ENCODE peak calls at places on chromosomes 4 and X, in five cellular contexts. L is effector memory CD4-positive, alpha-beta T cell; T is K562; X is adipocyte; C is thyroid gland. F is an unnamed sample.

GRCh38 chr4:89482248-89482647 is 174.6 kb upstream of the GPRIN3 start:
- DNase-seq in L (no peak), T (peak; percentile 12), X (peak; percentile 43), C (no peak), F (peak; percentile 45)

GRCh38 chr4:120873554-120873953 is 49.0 kb downstream of the PRDM5 start:
- DNase-seq in L (no peak), T (no peak), X (no peak), C (no peak), F (no peak)

GRCh38 chr4:80787306-80787705 is 243.2 kb upstream of the BMP3 start:
- DNase-seq in L (no peak), T (no peak), X (no peak), C (no peak), F (no peak)

GRCh38 chr4:167802463-167803212 is 289.7 kb upstream of the ANXA10 start:
- DNase-seq in L (no peak), T (no peak), X (no peak), C (no peak), F (no peak)

GRCh38 chrX:30831082-30831481 is 58.0 kb downstream of the TAB3 start:
- DNase-seq in L (no peak), T (no peak), X (no peak), C (no peak), F (no peak)

GRCh38 chr4:186644737-186645261 is 78.9 kb downstream of the FAT1 start:
- DNase-seq in L (no peak), T (no peak), X (no peak), C (no peak), F (no peak)

GRCh38 chrX:44651347-44651746 is 108.7 kb upstream of the FUNDC1 start:
- DNase-seq in L (no peak), T (no peak), X (no peak), C (no peak), F (peak; percentile 43)

GRCh38 chr4:22099896-22100295 is 151.3 kb upstream of the KCNIP4 start:
- DNase-seq in L (no peak), T (no peak), X (peak; percentile 48), C (no peak), F (no peak)

GRCh38 chrX:18278448-18278847 is 57.8 kb upstream of the BEND2 start:
- DNase-seq in L (no peak), T (no peak), X (no peak), C (no peak), F (no peak)

GRCh38 chr4:14928035-14928434 is 74.2 kb upstream of the CPEB2 start:
- DNase-seq in L (no peak), T (no peak), X (no peak), C (no peak), F (no peak)

GRCh38 chrX:120029354-120029753 is 48.1 kb downstream of the RHOXF2B start:
- DNase-seq in L (no peak), T (no peak), X (no peak), C (no peak), F (no peak)

GRCh38 chr4:24871176-24871575 is 41.7 kb downstream of the CCDC149 start:
- DNase-seq in L (no peak), T (no peak), X (no peak), C (no peak), F (no peak)

GRCh38 chr4:110636677-110637407 is 14.0 kb upstream of the PITX2 start:
- DNase-seq in L (no peak), T (no peak), X (peak; percentile 64), C (no peak), F (peak; percentile 77)

GRCh38 chrX:17377047-17377692 is 2.2 kb downstream of the NHS start:
- DNase-seq in L (no peak), T (no peak), X (peak; percentile 72), C (peak; percentile 32), F (no peak)

GRCh38 chr4:15832523-15833451 is 54.7 kb downstream of the CD38 start:
- DNase-seq in L (no peak), T (no peak), X (no peak), C (no peak), F (no peak)

GRCh38 chr4:40289366-40290188 is 45.6 kb upstream of the CHRNA9 start:
- DNase-seq in L (no peak), T (no peak), X (peak; percentile 13), C (no peak), F (no peak)

GRCh38 chr4:174045381-174045780 is 238.1 kb downstream of the FBXO8 start:
- DNase-seq in L (no peak), T (no peak), X (no peak), C (no peak), F (no peak)

GRCh38 chr4:39472396-39472795 is 13.5 kb downstream of the LIAS start:
- DNase-seq in L (no peak), T (no peak), X (peak; percentile 26), C (no peak), F (no peak)

GRCh38 chrX:136112286-136112685 is 35.0 kb upstream of the FHL1 start:
- DNase-seq in L (no peak), T (no peak), X (peak; percentile 52), C (no peak), F (no peak)

GRCh38 chrX:16258936-16259335 is 91.7 kb downstream of the MAGEB17 start:
- DNase-seq in L (no peak), T (no peak), X (peak; percentile 4), C (no peak), F (no peak)

GRCh38 chr4:1720163-1720983 is 750 bp downstream of the TMEM129 start:
- DNase-seq in L (no peak), T (peak; percentile 60), X (peak; percentile 69), C (peak; percentile 59), F (no peak)

GRCh38 chr4:157897971-157898370 is 274.9 kb downstream of the GASK1B start:
- DNase-seq in L (no peak), T (no peak), X (no peak), C (no peak), F (no peak)

GRCh38 chr4:3821580-3822229 is 55.5 kb downstream of the ADRA2C start:
- DNase-seq in L (no peak), T (no peak), X (no peak), C (peak; percentile 39), F (no peak)

GRCh38 chr4:78057600-78058560 is 757 bp downstream of the FRAS1 start:
- DNase-seq in L (no peak), T (no peak), X (peak; percentile 79), C (peak; percentile 70), F (peak; percentile 30)

GRCh38 chr4:3248811-3249661 is at the start of gene MSANTD1:
- DNase-seq in L (no peak), T (peak; percentile 33), X (no peak), C (no peak), F (no peak)

GRCh38 chrX:5842601-5843000 is 386.1 kb downstream of the NLGN4X start:
- DNase-seq in L (no peak), T (no peak), X (no peak), C (no peak), F (no peak)

GRCh38 chr4:77044458-77045124 is 31.2 kb downstream of the CCNI start:
- DNase-seq in L (no peak), T (peak; percentile 16), X (peak; percentile 80), C (no peak), F (peak; percentile 16)

GRCh38 chr4:37689353-37689752 is 3.2 kb upstream of the RELL1 start:
- DNase-seq in L (no peak), T (no peak), X (peak; percentile 78), C (no peak), F (no peak)

GRCh38 chr4:14669418-14669817 is 332.9 kb upstream of the CPEB2 start:
- DNase-seq in L (no peak), T (no peak), X (no peak), C (no peak), F (no peak)

GRCh38 chrX:107715331-107716044 is 60.1 kb downstream of the TSC22D3 start:
- DNase-seq in L (no peak), T (no peak), X (peak; percentile 31), C (no peak), F (no peak)

GRCh38 chrX:17700976-17701375 is 36.3 kb upstream of the SCML1 start:
- DNase-seq in L (no peak), T (no peak), X (no peak), C (no peak), F (no peak)

GRCh38 chrX:43862434-43862833 is 19.8 kb downstream of the MAOB start:
- DNase-seq in L (no peak), T (no peak), X (no peak), C (no peak), F (no peak)

GRCh38 chr4:67713531-67714247 is 12.7 kb upstream of the UBA6 start:
- DNase-seq in L (no peak), T (peak; percentile 47), X (peak; percentile 17), C (no peak), F (no peak)

GRCh38 chrX:20545538-20545937 is 278.8 kb upstream of the RPS6KA3 start:
- DNase-seq in L (no peak), T (no peak), X (peak; percentile 6), C (no peak), F (no peak)

GRCh38 chrX:133608406-133608805 is 193.1 kb upstream of the GPC4 start:
- DNase-seq in L (no peak), T (no peak), X (peak; percentile 54), C (no peak), F (no peak)

GRCh38 chrX:153829549-153829798 is 870 bp downstream of the PDZD4 start:
- DNase-seq in L (no peak), T (no peak), X (no peak), C (no peak), F (peak; percentile 16)

GRCh38 chr4:138636791-138637190 is 378.8 kb upstream of the NOCT start:
- DNase-seq in L (no peak), T (no peak), X (no peak), C (no peak), F (no peak)

GRCh38 chr4:155952546-155952945 is 1.1 kb downstream of the CTSO start:
- DNase-seq in L (no peak), T (no peak), X (peak; percentile 70), C (no peak), F (no peak)

GRCh38 chrX:19554786-19555185 is 39.5 kb upstream of the MAP3K15 start:
- DNase-seq in L (no peak), T (no peak), X (peak; percentile 83), C (no peak), F (no peak)

GRCh38 chrX:39819921-39820849 is 277.6 kb downstream of the BCOR start:
- DNase-seq in L (no peak), T (no peak), X (no peak), C (peak; percentile 52), F (no peak)

F was measured in HEK293T.